ENCODE peak calls at places on chromosomes 12 and 14, in five cellular contexts. R, D, V, J and X are unnamed samples.

GRCh38 chr14:98956181-98956580 is 315.8 kb downstream of the BCL11B start:
- DNase-seq in R (no peak), D (no peak), V (no peak), J (no peak), X (no peak)

GRCh38 chr14:99972748-99973466 is 92.3 kb upstream of the EVL start:
- DNase-seq in R (no peak), D (no peak), V (no peak), J (no peak), X (no peak)

GRCh38 chr12:53306826-53307225 is 7.3 kb downstream of the MYG1 start:
- DNase-seq in R (no peak), D (no peak), V (no peak), J (no peak), X (no peak)

GRCh38 chr12:12469386-12469785 is 93.3 kb downstream of the DUSP16 start:
- DNase-seq in R (no peak), D (no peak), V (no peak), J (no peak), X (no peak)

GRCh38 chr12:14547571-14547970 is 20.1 kb downstream of the PLBD1 start:
- DNase-seq in R (no peak), D (no peak), V (no peak), J (no peak), X (no peak)

GRCh38 chr14:77516111-77516510 is 17.5 kb upstream of the ISM2 start:
- DNase-seq in R (no peak), D (no peak), V (no peak), J (no peak), X (no peak)

GRCh38 chr12:101962486-101962885 is 85.1 kb downstream of the DRAM1 start:
- DNase-seq in R (no peak), D (no peak), V (peak), J (no peak), X (no peak)

GRCh38 chr12:10153271-10154144 is 18.4 kb downstream of the OLR1 start:
- DNase-seq in R (peak), D (peak), V (peak), J (peak), X (peak)

GRCh38 chr12:27143676-27144075 is 61.3 kb upstream of the C12orf71 start:
- DNase-seq in R (no peak), D (no peak), V (no peak), J (no peak), X (no peak)

GRCh38 chr14:36507847-36508417 is 12.1 kb downstream of the NKX2-1 start:
- DNase-seq in R (no peak), D (no peak), V (no peak), J (no peak), X (no peak)

GRCh38 chr14:61178226-61179060 is 102.7 kb downstream of the TMEM30B start:
- DNase-seq in R (no peak), D (peak), V (no peak), J (no peak), X (no peak)

GRCh38 chr12:29572938-29573337 is 75.5 kb upstream of the OVCH1 start:
- DNase-seq in R (no peak), D (no peak), V (no peak), J (no peak), X (no peak)

GRCh38 chr12:12230275-12230674 is 36.6 kb downstream of the LRP6 start:
- DNase-seq in R (no peak), D (no peak), V (no peak), J (no peak), X (no peak)

GRCh38 chr14:46352876-46353275 is 298.7 kb downstream of the RPL10L start:
- DNase-seq in R (no peak), D (no peak), V (no peak), J (no peak), X (no peak)

GRCh38 chr14:54104746-54105145 is 148.1 kb upstream of the BMP4 start:
- DNase-seq in R (no peak), D (no peak), V (no peak), J (no peak), X (no peak)

GRCh38 chr12:916240-916639 is 33.3 kb downstream of the RAD52 start:
- DNase-seq in R (peak), D (no peak), V (no peak), J (no peak), X (no peak)

GRCh38 chr12:95859344-95859816 is 628 bp downstream of the SNRPF start:
- DNase-seq in R (no peak), D (no peak), V (no peak), J (no peak), X (peak)

GRCh38 chr12:29207120-29207519 is 58.0 kb downstream of the FAR2 start:
- DNase-seq in R (no peak), D (no peak), V (no peak), J (no peak), X (no peak)

GRCh38 chr14:105888784-105889665 is 362.6 kb downstream of the TMEM121 start:
- DNase-seq in R (peak), D (no peak), V (no peak), J (no peak), X (no peak)

GRCh38 chr14:91225025-91225424 is 19.5 kb downstream of the GPR68 start:
- DNase-seq in R (no peak), D (no peak), V (no peak), J (no peak), X (no peak)

GRCh38 chr12:80192087-80192486 is 92.8 kb downstream of the OTOGL start:
- DNase-seq in R (no peak), D (no peak), V (no peak), J (no peak), X (no peak)
- TF ChIP-seq CTCF in R (no peak), D (no peak), V (no peak), J (no peak), X (no peak)

GRCh38 chr12:79344855-79345840 is 345.6 kb downstream of the PAWR start:
- DNase-seq in R (no peak), D (no peak), V (no peak), J (peak), X (peak)
- TF ChIP-seq CTCF in R (peak), D (peak), V (no peak), J (peak), X (peak)

DNA sequence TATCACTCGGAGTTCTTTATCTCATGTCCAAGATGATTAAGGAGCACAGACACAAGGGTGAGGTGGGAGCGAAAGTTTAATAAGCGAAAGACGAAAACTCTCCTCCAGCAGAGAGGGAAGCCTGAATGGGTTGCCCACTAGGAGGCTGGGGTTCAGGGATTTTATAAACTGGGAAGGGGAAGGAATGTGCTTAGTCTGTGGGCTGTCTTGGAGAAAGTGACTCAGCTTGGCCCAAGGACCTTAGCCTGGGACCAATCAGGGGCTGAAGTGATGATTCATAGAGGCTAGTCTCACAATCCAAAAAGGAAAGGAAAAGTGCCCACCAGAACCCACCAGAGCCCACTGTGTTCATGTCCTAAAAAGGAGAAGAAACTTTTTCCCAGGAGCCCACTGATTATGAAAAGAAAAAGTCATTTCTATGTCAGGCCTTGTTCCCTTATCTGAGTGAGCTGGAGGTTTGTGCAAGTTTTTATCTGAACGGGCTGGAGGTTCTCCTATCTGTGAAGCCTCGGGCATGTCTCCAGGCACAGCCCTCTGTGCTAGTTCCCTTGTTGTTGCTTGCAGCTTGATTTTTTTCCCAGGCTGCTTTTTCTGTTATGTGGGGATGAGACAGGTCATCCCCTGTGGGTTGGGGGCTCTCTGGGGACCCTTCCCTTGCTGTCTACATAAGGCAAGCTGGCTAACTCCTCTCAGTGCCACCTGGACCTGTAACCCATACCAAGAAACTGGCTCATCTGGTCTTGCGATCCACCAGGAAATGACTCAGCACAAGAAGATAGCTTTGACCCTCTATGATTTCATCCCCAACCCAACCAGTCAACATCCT is 8.3 kb upstream of the GOLGA5 start:
- DNase-seq in R (peak), D (peak), V (no peak), J (no peak), X (no peak)
- TF ChIP-seq CTCF in R (no peak), D (peak), V (no peak), J (no peak), X (no peak)

GRCh38 chr14:22311625-22312024 is 277.4 kb downstream of the DAD1 start:
- DNase-seq in R (no peak), D (no peak), V (no peak), J (no peak), X (no peak)

GRCh38 chr14:22315336-22315735 is 273.7 kb downstream of the DAD1 start:
- DNase-seq in R (no peak), D (no peak), V (no peak), J (no peak), X (no peak)

GRCh38 chr14:22316473-22316872 is 272.6 kb downstream of the DAD1 start:
- DNase-seq in R (no peak), D (no peak), V (no peak), J (no peak), X (no peak)

GRCh38 chr14:22314183-22314820 is 274.7 kb downstream of the DAD1 start:
- DNase-seq in R (no peak), D (peak), V (peak), J (peak), X (peak)

GRCh38 chr14:22313172-22313801 is 275.7 kb downstream of the DAD1 start:
- DNase-seq in R (no peak), D (peak), V (no peak), J (no peak), X (no peak)
- TF ChIP-seq CTCF in R (no peak), D (no peak), V (no peak), J (no peak), X (no peak)

GRCh38 chr14:22607291-22607690 is 9.2 kb downstream of the ABHD4 start:
- DNase-seq in R (no peak), D (no peak), V (no peak), J (no peak), X (no peak)

GRCh38 chr14:22614240-22614799 is 16.2 kb downstream of the ABHD4 start:
- DNase-seq in R (no peak), D (peak), V (no peak), J (no peak), X (no peak)

GRCh38 chr14:22613736-22614239 is 15.7 kb downstream of the ABHD4 start:
- DNase-seq in R (no peak), D (no peak), V (no peak), J (no peak), X (no peak)

GRCh38 chr14:22610931-22611330 is 12.8 kb downstream of the ABHD4 start:
- DNase-seq in R (no peak), D (no peak), V (peak), J (no peak), X (no peak)

GRCh38 chr14:22613091-22613695 is 15.1 kb downstream of the ABHD4 start:
- DNase-seq in R (no peak), D (no peak), V (no peak), J (no peak), X (no peak)
- TF ChIP-seq CTCF in R (no peak), D (peak), V (no peak), J (no peak), X (no peak)

DNA sequence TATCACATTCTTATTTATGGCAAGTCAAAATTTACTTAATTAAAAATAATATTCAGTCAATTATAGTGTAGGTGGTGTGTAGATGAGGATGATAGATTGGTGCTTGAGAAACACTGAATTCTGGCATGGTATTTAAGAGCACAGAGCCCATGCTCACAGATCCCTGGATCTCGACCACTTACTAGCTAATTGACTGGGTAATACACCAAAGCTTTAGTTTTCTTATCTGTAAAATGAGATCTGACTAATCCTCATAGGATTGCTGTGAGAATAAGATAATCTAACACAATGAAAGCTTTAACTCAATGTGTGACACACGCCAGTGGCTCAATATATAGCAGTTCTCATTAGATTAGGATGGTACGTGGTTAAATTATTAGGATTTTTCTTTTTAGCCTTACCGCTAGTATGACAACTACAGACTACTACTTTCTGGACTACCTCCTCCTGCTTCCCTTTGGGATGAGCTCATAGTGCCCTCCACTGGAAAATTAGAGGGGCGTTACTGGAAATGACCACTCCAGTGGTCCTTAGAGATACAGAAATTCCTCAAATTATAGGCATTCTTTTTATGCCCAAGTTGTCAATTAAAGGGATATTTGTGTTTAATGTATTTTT is 482.8 kb upstream of the TBX3 start:
- DNase-seq in R (no peak), D (no peak), V (no peak), J (no peak), X (no peak)
- TF ChIP-seq CTCF in R (peak), D (peak), V (peak), J (no peak), X (no peak)

GRCh38 chr12:82688035-82688501 is 1.4 kb downstream of the TMTC2 start:
- DNase-seq in R (no peak), D (peak), V (no peak), J (peak), X (peak)
- TF ChIP-seq CTCF in R (no peak), D (peak), V (no peak), J (no peak), X (no peak)